ENCODE peak calls at places on chromosomes 2 and 18, in five cellular contexts. K is skeletal muscle cell, X is GM06990, B is B cell, J is NAMALWA. F is an unnamed sample.

GRCh38 chr2:182240862-182241371 is 185.9 kb downstream of the PDE1A start:
- DNase-seq in X (peak), J (peak), K (no peak), B (peak), F (peak)

GRCh38 chr2:47174731-47175361 is 19.7 kb upstream of the STPG4 start:
- DNase-seq in K (no peak), X (no peak), B (peak), J (peak), F (no peak)

GRCh38 chr18:12991839-12992216 is 666 bp downstream of the CEP192 start:
- DNase-seq in J (no peak), X (no peak), B (no peak), K (no peak), F (no peak)

GRCh38 chr2:40824269-40824668 is 372.4 kb upstream of the SLC8A1 start:
- DNase-seq in B (no peak), J (no peak), X (no peak), K (no peak), F (no peak)

GRCh38 chr2:74659462-74659861 is 5.4 kb downstream of the SEMA4F start:
- DNase-seq in B (no peak), X (no peak), J (no peak), K (no peak), F (no peak)

GRCh38 chr2:62205554-62205953 is 9.6 kb downstream of the B3GNT2 start:
- DNase-seq in J (no peak), K (no peak), B (no peak), X (no peak), F (no peak)

GRCh38 chr2:191565647-191566198 is 112.2 kb upstream of the NABP1 start:
- DNase-seq in K (no peak), J (peak), X (no peak), B (no peak), F (no peak)

GRCh38 chr18:34345738-34346137 is 121.0 kb upstream of the NOL4 start:
- DNase-seq in J (no peak), B (no peak), X (no peak), K (no peak), F (no peak)

GRCh38 chr2:187548658-187549057 is 5.6 kb downstream of the TFPI start:
- DNase-seq in J (no peak), X (no peak), B (no peak), K (no peak), F (no peak)

GRCh38 chr2:26610504-26611335 is 30.4 kb downstream of the CIB4 start:
- DNase-seq in B (no peak), K (no peak), J (no peak), X (no peak), F (no peak)

GRCh38 chr2:112634153-112634873 is 11.4 kb upstream of the SLC20A1 start:
- DNase-seq in B (no peak), J (no peak), K (no peak), X (no peak), F (no peak)

F was measured in glomerular endothelial cell.